ENCODE peak calls at places on chromosome 11, in five cellular contexts. A, U, C, E and B are unnamed samples.

GRCh38 chr11:62324738-62325556 is 12.3 kb upstream of the ASRGL1 start:
- DNase-seq in E (no peak), C (peak), U (peak), A (peak), B (no peak)

GRCh38 chr11:128437137-128437536 is 150.2 kb downstream of the ETS1 start:
- DNase-seq in E (no peak), C (no peak), A (no peak), U (no peak), B (no peak)

GRCh38 chr11:45319077-45319476 is 32.9 kb upstream of the SYT13 start:
- DNase-seq in A (no peak), E (no peak), U (no peak), C (no peak), B (no peak)

GRCh38 chr11:85947431-85948272 is 92.5 kb downstream of the CCDC83 start:
- DNase-seq in A (no peak), C (no peak), E (no peak), U (no peak), B (no peak)

GRCh38 chr11:58027341-58027740 is 3.4 kb upstream of the OR6Q1 start:
- DNase-seq in E (no peak), U (no peak), A (no peak), C (no peak), B (no peak)

GRCh38 chr11:102935514-102935913 is 20.0 kb downstream of the MMP13 start:
- DNase-seq in U (no peak), C (no peak), E (no peak), A (no peak), B (no peak)

GRCh38 chr11:61335355-61335710 is 2.3 kb downstream of the TKFC start:
- DNase-seq in E (no peak), U (no peak), C (no peak), A (no peak), B (no peak)

GRCh38 chr11:126406368-126406767 is 50.9 kb downstream of the ST3GAL4 start:
- DNase-seq in A (no peak), E (no peak), C (no peak), U (no peak), B (no peak)

GRCh38 chr11:120337133-120337895 is 1.1 kb downstream of the ARHGEF12 start:
- DNase-seq in A (peak), U (peak), C (peak), E (no peak), B (no peak)

GRCh38 chr11:6608726-6609501 is 3.1 kb downstream of the TAF10 start:
- DNase-seq in E (peak), C (no peak), A (no peak), U (no peak), B (no peak)

GRCh38 chr11:118791961-118792578 is 1.1 kb upstream of the DDX6 start:
- DNase-seq in E (no peak), C (peak), A (peak), U (peak), B (peak)

GRCh38 chr11:128759597-128759996 is 65.7 kb downstream of the FLI1 start:
- DNase-seq in C (no peak), A (no peak), U (no peak), E (no peak), B (no peak)

DNA sequence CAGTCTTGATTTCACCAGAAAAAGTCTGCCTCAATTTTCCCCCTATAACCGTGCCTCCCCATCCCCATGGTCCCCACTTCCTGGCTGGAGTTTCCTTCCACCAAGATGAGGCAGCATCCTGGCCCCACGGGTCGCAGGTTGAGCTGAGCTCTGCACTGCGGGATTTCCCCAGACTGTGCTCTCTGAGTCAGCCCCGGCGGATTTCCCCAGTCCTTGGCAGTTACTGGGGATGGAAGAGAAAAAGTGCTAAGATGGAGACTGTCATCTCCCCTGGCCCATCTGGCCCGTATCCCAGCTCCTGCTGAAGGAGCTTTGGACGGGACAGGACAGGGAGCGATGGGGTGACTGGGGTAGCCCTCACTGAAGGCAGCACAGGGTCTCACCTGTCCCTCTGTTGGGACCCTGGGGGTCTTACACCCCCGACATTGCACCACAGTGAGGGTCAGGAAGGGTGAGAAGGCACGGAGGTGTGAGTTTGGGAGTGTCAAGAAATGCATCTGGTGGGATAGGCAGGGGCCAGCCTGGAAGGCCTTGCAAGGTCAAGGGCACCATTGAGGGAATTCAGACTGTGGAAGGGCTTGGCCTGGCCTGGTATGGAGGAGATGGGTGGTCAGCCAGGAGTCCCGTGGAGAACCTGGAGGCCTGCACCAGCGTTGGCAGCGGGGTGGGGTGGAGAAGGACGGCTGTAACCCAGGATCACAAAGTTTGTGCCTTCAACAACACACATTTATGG is 36.5 kb downstream of the NADSYN1 start:
- DNase-seq in U (no peak), C (no peak), E (peak), A (no peak), B (no peak)
- TF ChIP-seq CTCF in U (no peak), C (no peak), E (no peak), A (no peak), B (no peak)

DNA sequence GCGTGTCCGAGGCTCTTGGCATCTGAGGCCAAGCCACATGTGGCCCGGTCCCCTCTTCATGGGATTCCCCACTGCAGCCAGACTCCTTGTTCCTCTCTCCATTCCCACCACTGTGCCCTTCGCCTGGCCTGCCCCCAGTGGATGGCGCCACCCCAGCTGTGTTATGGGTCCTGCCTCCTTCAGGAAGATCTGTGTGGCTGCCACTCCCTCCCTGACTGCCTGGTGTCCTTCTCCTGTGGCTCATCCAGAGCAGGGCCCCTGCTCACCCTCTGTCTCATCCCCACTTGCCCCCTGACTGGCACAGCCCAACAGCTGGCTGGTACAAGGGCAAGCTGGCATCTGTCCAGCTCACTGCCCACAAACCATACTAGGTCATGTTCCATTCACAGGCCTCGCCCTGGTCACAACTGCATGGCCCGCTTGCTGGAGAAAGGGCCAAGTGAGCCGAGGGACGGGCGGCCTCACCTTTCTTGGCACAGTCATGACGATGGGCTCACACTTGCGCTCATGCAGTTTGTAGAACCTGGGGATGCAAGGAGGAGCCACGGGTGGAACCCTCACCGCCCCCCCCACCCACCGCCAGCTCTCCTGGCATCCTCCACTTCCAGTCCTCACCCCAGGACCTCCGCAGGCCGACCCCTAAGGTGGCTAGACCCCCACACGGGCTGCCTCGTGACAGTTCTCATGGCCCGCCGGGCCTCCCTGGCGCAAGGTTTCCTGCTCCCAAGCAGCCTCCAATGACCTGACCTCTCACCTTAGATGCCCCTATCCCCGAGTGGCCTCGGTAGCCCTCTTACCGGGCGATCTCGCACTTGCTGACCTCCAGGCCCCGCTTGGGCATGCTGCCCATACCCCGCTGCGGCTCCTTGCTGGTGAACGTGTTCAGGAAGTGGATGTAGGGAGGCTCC is 2.1 kb upstream of the PTPRCAP start:
- DNase-seq in E (no peak), A (peak), U (no peak), C (no peak), B (no peak)
- TF ChIP-seq CTCF in E (peak), A (no peak), U (no peak), C (no peak), B (no peak)

DNA sequence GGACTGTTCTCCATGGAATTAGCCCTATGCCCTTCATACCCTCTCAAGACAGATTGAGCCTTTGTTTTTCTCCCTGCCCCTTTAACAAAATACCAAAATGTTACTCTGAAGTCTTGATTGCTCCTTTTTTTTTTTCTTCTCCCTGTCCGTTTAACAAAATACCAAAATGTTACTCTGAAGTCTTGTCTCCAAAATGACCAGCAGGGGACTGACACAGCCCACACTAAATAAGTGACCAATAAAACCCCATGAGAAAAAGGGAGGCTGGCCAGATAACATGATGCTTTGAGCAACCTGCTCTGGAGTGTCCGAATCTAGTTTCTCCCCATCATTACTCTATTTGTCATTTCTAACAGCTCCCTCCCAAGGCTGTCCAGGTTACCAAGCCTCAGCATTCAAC is 42.6 kb upstream of the SLC1A2 start:
- DNase-seq in C (no peak), U (no peak), A (no peak), E (no peak), B (no peak)
- TF ChIP-seq CTCF in C (no peak), U (no peak), A (no peak), E (no peak), B (no peak)

DNA sequence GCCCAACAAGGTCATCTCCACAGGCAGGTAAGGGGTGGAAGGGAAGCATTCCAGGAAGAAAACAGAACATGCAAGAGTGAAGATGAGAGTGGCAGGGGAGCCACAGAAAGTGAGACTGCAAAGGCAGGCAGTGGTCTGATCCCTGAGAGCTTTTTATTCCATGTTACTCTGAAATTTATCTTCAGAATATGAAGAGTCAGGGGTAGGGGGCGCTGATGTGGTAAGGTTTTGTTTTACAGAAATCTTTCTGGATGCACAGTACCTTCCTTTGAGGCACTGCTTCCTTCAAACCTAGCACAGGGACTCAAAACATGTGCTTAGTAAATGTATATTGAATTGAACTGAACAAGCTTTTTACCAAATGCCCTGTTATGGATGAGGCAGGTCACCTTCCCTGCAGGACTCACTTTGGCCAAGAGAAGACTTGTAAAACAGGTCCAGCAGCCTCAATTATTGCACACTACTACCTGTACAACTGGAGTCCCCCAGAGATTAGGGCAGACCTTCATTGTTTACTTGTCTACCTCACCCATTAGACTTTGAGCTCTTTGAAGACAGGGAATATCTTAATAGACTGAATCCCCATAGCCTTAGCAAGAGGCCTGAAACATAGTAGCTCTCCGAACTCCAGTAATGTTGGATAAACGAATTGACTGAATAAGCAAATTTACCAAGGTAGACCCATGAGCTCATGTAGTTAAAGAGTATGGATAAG is 2.2 kb downstream of the PAK1 start:
- DNase-seq in C (peak), E (no peak), A (peak), U (no peak), B (no peak)
- TF ChIP-seq CTCF in C (peak), E (peak), A (no peak), U (peak), B (no peak)

DNA sequence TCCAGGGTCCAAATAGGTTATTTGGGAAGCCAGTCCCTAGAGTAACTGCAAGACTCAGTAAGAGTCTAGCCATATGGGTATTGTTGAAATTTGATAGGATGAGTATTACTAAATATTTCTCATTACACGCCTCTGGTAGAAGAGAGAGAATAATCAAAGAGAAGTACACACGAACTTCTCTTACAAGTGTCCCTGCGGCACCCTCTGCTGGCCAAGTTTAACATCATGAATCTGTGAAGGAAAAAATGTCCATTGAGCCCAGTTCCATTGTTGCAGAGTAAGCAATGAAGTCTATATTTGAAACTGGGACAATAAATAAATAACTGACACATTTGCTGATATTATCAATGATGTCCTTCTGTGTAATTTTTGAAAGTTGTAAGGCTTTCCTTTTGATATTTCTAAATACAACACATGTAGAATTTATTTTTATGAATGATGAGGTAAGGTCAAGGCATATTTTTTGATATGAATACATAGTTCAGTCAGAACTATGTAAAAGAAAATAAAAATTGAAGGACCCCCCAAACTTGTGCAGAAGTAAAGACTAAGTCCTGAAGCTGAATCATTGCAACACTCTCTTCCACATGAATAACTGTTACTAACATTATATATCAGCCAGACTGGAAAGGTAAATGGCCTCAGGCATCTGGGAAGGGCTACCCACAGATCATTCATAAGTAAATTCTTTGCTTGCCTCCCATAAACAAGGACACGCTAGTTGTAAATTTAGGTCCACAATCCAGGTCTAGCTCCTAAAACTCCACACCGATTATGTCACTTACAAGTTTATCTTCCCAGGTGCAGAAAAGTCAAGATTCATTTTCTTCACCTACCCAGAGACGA is 10.0 kb downstream of the OR51L1 start:
- DNase-seq in U (no peak), E (no peak), A (peak), C (peak), B (no peak)
- TF ChIP-seq CTCF in U (no peak), E (peak), A (peak), C (peak), B (peak)

GRCh38 chr11:65083134-65083833 is 556 bp downstream of the CDCA5 start:
- DNase-seq in E (no peak), A (no peak), U (no peak), C (no peak), B (no peak)

GRCh38 chr11:65087216-65087615 is 3.2 kb downstream of the ZFPL1 start:
- DNase-seq in C (no peak), E (no peak), A (no peak), U (no peak), B (no peak)

GRCh38 chr11:65084598-65085375 is 765 bp downstream of the ZFPL1 start:
- DNase-seq in C (no peak), A (no peak), E (no peak), U (no peak), B (no peak)

GRCh38 chr11:65086809-65087208 is 2.8 kb downstream of the ZFPL1 start:
- DNase-seq in U (no peak), A (no peak), C (no peak), E (no peak), B (no peak)

DNA sequence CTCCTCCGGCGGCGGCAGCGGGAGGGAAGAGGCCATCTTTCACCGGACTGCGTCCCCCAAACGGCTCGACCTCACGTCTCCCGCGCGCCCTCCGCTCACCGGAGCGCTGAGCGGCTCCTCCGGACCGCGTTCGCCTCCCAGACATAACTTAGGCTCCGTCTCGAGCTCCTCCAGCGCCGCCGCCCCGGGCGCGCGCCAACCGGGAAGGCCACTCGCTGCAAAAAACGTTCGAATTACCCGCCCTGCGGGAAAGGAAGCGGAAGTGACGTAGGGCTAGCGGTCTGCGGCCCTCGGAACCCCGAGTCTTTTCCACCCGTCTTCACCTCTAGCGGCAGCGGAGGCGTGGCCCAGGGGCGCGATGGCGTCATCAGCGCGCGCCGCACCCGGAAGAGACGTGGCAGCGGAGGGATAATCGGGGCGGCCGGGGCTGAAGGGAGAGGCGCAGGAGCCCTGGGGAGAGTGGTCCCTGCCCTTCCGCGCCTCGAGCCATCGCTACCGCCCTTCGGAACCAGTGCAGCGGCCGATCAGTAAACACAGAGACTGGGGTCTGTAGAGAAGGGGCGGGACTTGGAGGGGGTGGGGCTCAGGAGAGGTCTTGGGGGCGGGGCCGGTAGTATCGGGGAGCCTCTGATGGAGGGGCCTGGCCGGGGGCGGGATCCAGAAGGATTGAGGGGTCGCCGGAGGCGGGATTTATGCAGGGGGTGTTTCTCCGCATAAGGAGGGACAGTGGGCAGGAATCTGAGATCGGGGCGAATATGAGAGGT is at the start of the genes CDCA5 and ZFPL1:
- DNase-seq in E (peak), U (peak), C (peak), A (peak), B (peak)
- TF ChIP-seq CTCF in E (no peak), U (no peak), C (no peak), A (no peak), B (peak)

GRCh38 chr11:1453611-1454386 is 32.8 kb downstream of the MOB2 start:
- DNase-seq in C (no peak), A (peak), U (no peak), E (no peak), B (no peak)
- TF ChIP-seq CTCF in C (peak), A (peak), U (no peak), E (peak), B (no peak)

GRCh38 chr11:83350187-83350586 is 64.0 kb upstream of the CCDC90B start:
- DNase-seq in E (no peak), U (no peak), A (no peak), C (no peak), B (no peak)
- TF ChIP-seq CTCF in E (no peak), U (no peak), A (no peak), C (no peak), B (no peak)